ENCODE peak calls at places on chromosomes 3 and 15, in four cellular contexts. B is iPS DF 6.9, S is mesothelial cell of epicardium, D is fibroblast of mammary gland. C is an unnamed sample.

GRCh38 chr3:12158387-12159226 is at the start of gene TIMP4:
- DNase-seq in S (no peak), D (peak; percentile 75), B (no peak), C (peak; percentile 68)

GRCh38 chr3:53821631-53822068 is 24.6 kb downstream of the CHDH start:
- DNase-seq in D (peak; percentile 6), B (no peak), S (no peak), C (peak; percentile 65)

GRCh38 chr3:123275691-123276090 is 73.9 kb downstream of the SEC22A start:
- DNase-seq in D (no peak), S (no peak), B (no peak), C (no peak)

GRCh38 chr3:54870423-54870822 is 57.4 kb downstream of the LRTM1 start:
- DNase-seq in D (peak; percentile 98), B (no peak), S (no peak), C (peak; percentile 97)

GRCh38 chr3:152620395-152620794 is 214.5 kb upstream of the P2RY1 start:
- DNase-seq in B (no peak), S (no peak), D (no peak), C (no peak)

GRCh38 chr3:183837390-183837789 is 12.0 kb upstream of the MAP6D1 start:
- DNase-seq in S (no peak), D (no peak), B (no peak), C (no peak)

GRCh38 chr15:51750186-51750585 is 1.2 kb upstream of the TMOD2 start:
- DNase-seq in B (no peak), S (no peak), D (no peak), C (no peak)

GRCh38 chr15:52858388-52859176 is 68.4 kb upstream of the ONECUT1 start:
- DNase-seq in D (no peak), S (no peak), B (no peak), C (no peak)

GRCh38 chr3:101940521-101940992 is 91.2 kb downstream of the NFKBIZ start:
- DNase-seq in B (peak; percentile 7), S (peak; percentile 38), D (peak; percentile 96), C (peak; percentile 96)

GRCh38 chr3:23254875-23255274 is 51.7 kb downstream of the UBE2E2 start:
- DNase-seq in B (no peak), D (no peak), S (no peak), C (no peak)

GRCh38 chr3:112770026-112770626 is 76.5 kb downstream of the CD200R1L start:
- DNase-seq in D (peak; percentile 80), S (no peak), B (peak; percentile 39), C (peak; percentile 94)

GRCh38 chr3:42707620-42708355 is 5.2 kb upstream of the HHATL start:
- DNase-seq in B (no peak), S (no peak), D (no peak), C (no peak)

GRCh38 chr3:39727415-39727814 is 82.0 kb upstream of the MYRIP start:
- DNase-seq in S (no peak), D (peak; percentile 15), B (no peak), C (peak; percentile 14)

GRCh38 chr15:70493787-70494514 is 269.4 kb downstream of the UACA start:
- DNase-seq in B (no peak), S (no peak), D (no peak), C (peak; percentile 39)

GRCh38 chr3:22886394-22886793 is 316.7 kb upstream of the UBE2E2 start:
- DNase-seq in B (no peak), S (no peak), D (no peak), C (no peak)

GRCh38 chr15:42283671-42284070 is 10.4 kb upstream of the TMEM87A start:
- DNase-seq in B (no peak), D (no peak), S (no peak), C (no peak)

GRCh38 chr3:197507081-197507480 is 48.7 kb downstream of the BDH1 start:
- DNase-seq in S (no peak), B (no peak), D (no peak), C (no peak)

GRCh38 chr15:41879321-41879845 is 14.5 kb downstream of the SPTBN5 start:
- DNase-seq in D (no peak), B (no peak), S (no peak), C (no peak)

GRCh38 chr3:135864060-135864459 is 101.5 kb upstream of the PPP2R3A start:
- DNase-seq in B (no peak), D (no peak), S (no peak), C (no peak)

GRCh38 chr3:115790759-115791158 is 167.4 kb downstream of the GAP43 start:
- DNase-seq in S (no peak), B (no peak), D (peak; percentile 99), C (peak; percentile 98)

GRCh38 chr15:70258369-70259029 is 160.8 kb upstream of the TLE3 start:
- DNase-seq in S (no peak), D (peak; percentile 31), B (no peak), C (peak; percentile 46)

GRCh38 chr3:132854856-132855535 is 132.8 kb upstream of the NPHP3 start:
- DNase-seq in B (no peak), D (no peak), S (no peak), C (no peak)